ENCODE peak calls at places on chromosomes 3 and 15, in seven cellular contexts. F, H, C, S, X, W and B are unnamed samples.

GRCh38 chr3:42839616-42840015 is 30.4 kb downstream of the ACKR2 start:
- DNase-seq in W (peak), H (peak), F (peak), X (peak), S (no peak), C (peak), B (peak)

GRCh38 chr3:16179771-16180736 is 5.6 kb downstream of the GALNT15 start:
- DNase-seq in W (peak), C (peak), S (no peak), F (peak), H (no peak), X (no peak), B (no peak)

GRCh38 chr15:89243046-89243690 is 611 bp upstream of the FANCI start:
- DNase-seq in W (no peak), C (peak), X (no peak), S (no peak), H (no peak), F (no peak), B (no peak)

GRCh38 chr3:58388550-58389061 is 45.0 kb downstream of the PDHB start:
- DNase-seq in S (no peak), W (peak), C (peak), H (no peak), F (no peak), X (peak), B (no peak)

GRCh38 chr3:158794206-158794605 is 7.6 kb upstream of the MFSD1 start:
- DNase-seq in W (no peak), H (no peak), S (no peak), C (no peak), F (no peak), X (no peak), B (no peak)

GRCh38 chr3:58271901-58272501 is 34.0 kb upstream of the RPP14 start:
- DNase-seq in C (peak), W (peak), X (peak), S (no peak), F (no peak), H (no peak), B (peak)

GRCh38 chr3:101803152-101803782 is 24.3 kb downstream of the NXPE3 start:
- DNase-seq in W (peak), X (no peak), H (peak), S (peak), C (peak), F (peak), B (peak)

GRCh38 chr3:160184655-160185054 is 40.6 kb upstream of the C3orf80 start:
- DNase-seq in S (no peak), H (no peak), W (no peak), C (peak), X (no peak), F (no peak), B (no peak)

GRCh38 chr3:159650751-159651150 is 337.9 kb upstream of the IL12A start:
- DNase-seq in W (no peak), S (no peak), H (no peak), X (no peak), F (peak), C (no peak), B (no peak)

GRCh38 chr15:67050062-67050461 is 15.3 kb upstream of the SMAD3 start:
- DNase-seq in F (no peak), C (peak), X (no peak), W (no peak), S (no peak), H (no peak), B (no peak)

GRCh38 chr3:158313344-158313927 is 203.5 kb downstream of the RSRC1 start:
- DNase-seq in W (no peak), F (peak), S (no peak), H (no peak), X (no peak), C (peak), B (no peak)

GRCh38 chr3:9028134-9028533 is 64.9 kb upstream of the RAD18 start:
- DNase-seq in X (no peak), C (peak), F (no peak), W (peak), H (no peak), S (no peak), B (no peak)

GRCh38 chr3:50519471-50520089 is 16.1 kb upstream of the CACNA2D2 start:
- DNase-seq in X (no peak), C (peak), F (peak), W (no peak), H (peak), S (peak), B (peak)

GRCh38 chr3:52685705-52686691 is at the start of the genes GNL3 and PBRM1:
- DNase-seq in C (peak), W (peak), S (peak), X (peak), F (peak), H (peak), B (peak)

GRCh38 chr3:128006061-128006470 is 46.2 kb upstream of the SEC61A1 start:
- DNase-seq in W (no peak), C (no peak), S (no peak), H (no peak), F (no peak), X (no peak), B (no peak)

GRCh38 chr3:119669906-119670570 is 7.2 kb downstream of the COX17 start:
- DNase-seq in X (no peak), W (no peak), C (peak), F (no peak), S (no peak), H (no peak), B (no peak)

GRCh38 chr15:62858343-62858742 is 184.2 kb upstream of the TPM1 start:
- DNase-seq in H (no peak), W (no peak), C (no peak), F (no peak), S (no peak), X (no peak), B (no peak)

GRCh38 chr3:72274511-72275295 is 489.8 kb upstream of the PROK2 start:
- DNase-seq in H (peak), W (peak), C (peak), F (no peak), X (peak), S (no peak), B (no peak)

GRCh38 chr3:31652296-31652695 is 119.6 kb downstream of the STT3B start:
- DNase-seq in H (no peak), X (no peak), S (no peak), W (no peak), C (no peak), F (no peak), B (no peak)

GRCh38 chr3:42960282-42960681 is 18.8 kb upstream of the GASK1A start:
- DNase-seq in F (no peak), H (no peak), X (no peak), S (no peak), W (no peak), C (no peak), B (no peak)

GRCh38 chr15:67146875-67147381 is 81.5 kb downstream of the SMAD3 start:
- DNase-seq in W (peak), S (peak), F (peak), H (no peak), X (peak), C (peak), B (peak)